ENCODE peak calls at places on chromosome 19, in six cellular contexts. Q, K, R, V, P and X are unnamed samples.

GRCh38 chr19:3494051-3494450 is 6.4 kb downstream of the DOHH start:
- DNase-seq in Q (no peak), K (no peak), R (no peak), V (no peak), P (no peak), X (peak)

GRCh38 chr19:39828015-39828633 is 5.8 kb downstream of the DYRK1B start:
- DNase-seq in Q (no peak), K (no peak), R (no peak), V (no peak), P (no peak), X (no peak)

GRCh38 chr19:16888629-16889371 is at the start of gene F2RL3:
- DNase-seq in Q (no peak), K (no peak), R (peak), V (peak), P (no peak), X (peak)

GRCh38 chr19:38649305-38650179 is 2.1 kb downstream of the ACTN4 start:
- DNase-seq in Q (peak), K (no peak), R (no peak), V (no peak), P (no peak), X (no peak)

GRCh38 chr19:51531349-51532315 is at the start of gene SIGLEC6:
- DNase-seq in Q (no peak), K (no peak), R (peak), V (no peak), P (no peak), X (peak)

GRCh38 chr19:45682908-45683307 is 8.8 kb downstream of the SNRPD2 start:
- DNase-seq in Q (no peak), K (no peak), R (no peak), V (no peak), P (no peak), X (no peak)

GRCh38 chr19:35986664-35987570 is 8.1 kb upstream of the SDHAF1 start:
- DNase-seq in Q (no peak), K (no peak), R (peak), V (no peak), P (peak), X (peak)

GRCh38 chr19:53915000-53915399 is 5.9 kb downstream of the CACNG7 start:
- DNase-seq in Q (no peak), K (no peak), R (no peak), V (no peak), P (no peak), X (no peak)

GRCh38 chr19:48568345-48568886 is 16.4 kb downstream of the SULT2B1 start:
- DNase-seq in Q (peak), K (no peak), R (no peak), V (peak), P (peak), X (no peak)

GRCh38 chr19:49691243-49692101 is 556 bp downstream of the CPT1C start:
- DNase-seq in Q (no peak), K (peak), R (peak), V (peak), P (peak), X (peak)

GRCh38 chr19:40147338-40147692 is 43.9 kb upstream of the MAP3K10 start:
- DNase-seq in Q (no peak), K (no peak), R (no peak), V (no peak), P (no peak), X (no peak)

GRCh38 chr19:16315825-16316505 is 8.7 kb upstream of the KLF2 start:
- DNase-seq in Q (no peak), K (no peak), R (no peak), V (peak), P (peak), X (no peak)

GRCh38 chr19:8335343-8336071 is 7.6 kb downstream of the KANK3 start:
- DNase-seq in Q (no peak), K (no peak), R (peak), V (no peak), P (no peak), X (peak)

GRCh38 chr19:38596057-38596981 is 21.4 kb downstream of the MAP4K1 start:
- DNase-seq in Q (no peak), K (peak), R (no peak), V (peak), P (peak), X (no peak)

GRCh38 chr19:2458054-2458453 is 1.3 kb upstream of the LMNB2 start:
- DNase-seq in Q (no peak), K (no peak), R (no peak), V (no peak), P (no peak), X (no peak)

GRCh38 chr19:17579523-17580244 is 24.2 kb downstream of the COLGALT1 start:
- DNase-seq in Q (no peak), K (peak), R (peak), V (peak), P (peak), X (peak)

GRCh38 chr19:49017041-49017665 is at the start of gene LHB:
- DNase-seq in Q (no peak), K (no peak), R (no peak), V (no peak), P (no peak), X (no peak)

GRCh38 chr19:44951179-44952159 is 3.7 kb upstream of the CLPTM1 start:
- DNase-seq in Q (peak), K (peak), R (peak), V (peak), P (peak), X (peak)

GRCh38 chr19:3304871-3305423 is 61.4 kb upstream of the NFIC start:
- DNase-seq in Q (peak), K (peak), R (peak), V (peak), P (peak), X (peak)

GRCh38 chr19:29404951-29405727 is 120.7 kb upstream of the VSTM2B start:
- DNase-seq in Q (no peak), K (peak), R (no peak), V (no peak), P (no peak), X (no peak)

GRCh38 chr19:39212377-39212742 is 8.3 kb upstream of the SYCN start:
- DNase-seq in Q (no peak), K (peak), R (no peak), V (peak), P (peak), X (peak)

GRCh38 chr19:48696353-48697010 is 711 bp downstream of the FUT2 start:
- DNase-seq in Q (no peak), K (no peak), R (no peak), V (no peak), P (peak), X (no peak)

GRCh38 chr19:39299404-39299803 is 3.2 kb downstream of the IFNL1 start:
- DNase-seq in Q (no peak), K (no peak), R (no peak), V (no peak), P (no peak), X (no peak)

GRCh38 chr19:16457195-16457953 is 14.4 kb downstream of the EPS15L1 start:
- DNase-seq in Q (no peak), K (peak), R (peak), V (peak), P (peak), X (no peak)

GRCh38 chr19:49104229-49104864 is 9.8 kb upstream of the LIN7B start:
- DNase-seq in Q (no peak), K (no peak), R (no peak), V (no peak), P (no peak), X (no peak)

GRCh38 chr19:40609561-40610395 is 8.6 kb downstream of the LTBP4 start:
- DNase-seq in Q (peak), K (peak), R (peak), V (peak), P (peak), X (peak)

GRCh38 chr19:3398900-3399278 is 32.5 kb downstream of the NFIC start:
- DNase-seq in Q (no peak), K (no peak), R (no peak), V (no peak), P (no peak), X (no peak)

GRCh38 chr19:28170066-28170465 is 1042.9 kb downstream of the UQCRFS1 start:
- DNase-seq in Q (no peak), K (no peak), R (no peak), V (no peak), P (no peak), X (no peak)

GRCh38 chr19:5718579-5719273 is 1.2 kb downstream of the LONP1 start:
- DNase-seq in Q (no peak), K (no peak), R (peak), V (peak), P (peak), X (peak)

DNA sequence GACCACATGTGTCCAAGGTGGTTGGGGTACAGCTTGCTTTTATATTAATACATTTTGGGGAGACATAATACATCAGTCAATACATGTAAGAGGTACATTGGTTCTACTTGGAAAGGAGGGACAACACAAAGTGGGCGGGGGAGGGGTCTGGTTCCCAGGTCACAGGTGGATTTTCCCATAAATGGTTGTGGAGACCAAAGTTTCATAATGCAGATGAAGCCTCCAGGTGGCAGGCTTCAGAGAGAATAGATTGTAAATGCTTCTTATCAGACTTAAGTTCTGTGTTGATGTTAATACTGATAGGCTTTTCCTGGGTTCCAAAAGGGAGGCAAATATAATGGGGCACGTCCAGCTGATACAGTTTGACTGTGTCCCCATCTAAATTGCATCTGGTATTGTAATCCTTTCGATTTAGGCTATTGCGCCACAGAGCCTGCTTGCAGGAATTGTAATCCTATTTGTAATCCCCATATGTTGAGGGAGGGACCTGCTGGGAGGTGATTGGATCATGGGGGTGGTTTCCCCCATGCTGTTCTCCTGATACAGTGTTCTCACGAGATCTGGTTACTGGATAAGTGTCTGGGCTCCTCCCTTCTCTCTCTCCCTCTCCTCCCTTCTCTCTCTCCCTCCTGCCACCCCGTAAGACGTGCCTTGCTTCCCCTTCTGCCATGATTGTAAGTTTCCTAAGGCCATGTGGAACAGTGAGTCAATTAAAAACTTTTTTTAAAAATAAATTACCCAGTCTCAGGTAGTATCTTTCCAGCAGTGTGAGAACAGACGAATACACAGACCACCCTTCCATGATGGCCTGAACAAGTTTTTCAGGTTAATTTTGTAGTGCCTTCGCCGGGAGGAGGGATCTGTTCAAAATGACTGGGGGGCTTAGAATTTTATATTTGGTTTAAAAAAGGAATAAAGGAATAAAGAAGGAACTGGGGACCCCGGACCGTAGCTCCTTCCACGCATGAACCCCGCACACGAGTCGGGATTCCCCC is 44.9 kb downstream of the ZNF823 start:
- DNase-seq in Q (no peak), K (no peak), R (no peak), V (peak), P (peak), X (no peak)
- TF ChIP-seq CTCF in Q (no peak), K (no peak), R (no peak), V (no peak), P (no peak), X (no peak)

DNA sequence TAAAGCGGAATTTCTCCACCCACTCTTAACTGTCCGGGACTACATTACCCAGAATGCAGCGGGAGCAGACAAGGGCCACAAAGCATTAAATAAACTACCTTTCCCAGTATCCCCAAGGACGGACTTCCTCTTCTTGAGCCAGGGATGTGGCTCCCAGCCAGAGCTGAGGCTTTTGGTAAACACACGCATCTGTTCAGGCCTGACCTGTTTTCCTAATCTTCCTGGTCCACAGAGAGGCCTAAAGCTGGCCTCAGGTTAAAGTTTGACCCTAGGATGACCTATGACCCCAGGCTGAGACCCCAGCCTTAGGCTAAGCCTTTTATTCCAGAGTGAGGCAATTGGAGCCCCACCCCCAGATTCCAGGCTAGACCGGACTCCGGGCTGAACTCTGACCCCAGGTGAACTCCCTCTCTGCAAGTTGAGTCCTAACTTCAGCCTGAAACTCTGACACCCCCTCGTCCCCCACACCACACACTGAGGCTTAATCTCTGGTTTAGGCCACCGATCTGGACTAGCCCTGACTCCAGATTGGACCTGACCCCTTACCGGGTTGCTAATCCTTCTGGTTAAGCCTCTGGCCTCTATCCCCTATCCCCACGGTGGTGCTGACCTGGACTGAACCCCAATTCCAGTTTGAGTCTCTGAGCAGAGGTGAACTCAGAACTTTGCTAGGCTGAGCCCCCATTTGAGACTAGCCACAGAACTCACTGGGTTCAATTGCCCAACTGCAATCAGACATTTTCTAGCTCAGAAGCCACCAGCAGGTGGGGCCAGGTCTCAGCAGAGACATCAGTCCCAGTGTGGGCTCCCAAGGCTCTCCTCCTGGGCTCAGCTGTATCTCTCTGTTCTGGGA is 719 bp upstream of the GPR108 start:
- DNase-seq in Q (peak), K (peak), R (peak), V (peak), P (peak), X (peak)
- TF ChIP-seq CTCF in Q (peak), K (peak), R (peak), V (peak), P (peak), X (peak)

DNA sequence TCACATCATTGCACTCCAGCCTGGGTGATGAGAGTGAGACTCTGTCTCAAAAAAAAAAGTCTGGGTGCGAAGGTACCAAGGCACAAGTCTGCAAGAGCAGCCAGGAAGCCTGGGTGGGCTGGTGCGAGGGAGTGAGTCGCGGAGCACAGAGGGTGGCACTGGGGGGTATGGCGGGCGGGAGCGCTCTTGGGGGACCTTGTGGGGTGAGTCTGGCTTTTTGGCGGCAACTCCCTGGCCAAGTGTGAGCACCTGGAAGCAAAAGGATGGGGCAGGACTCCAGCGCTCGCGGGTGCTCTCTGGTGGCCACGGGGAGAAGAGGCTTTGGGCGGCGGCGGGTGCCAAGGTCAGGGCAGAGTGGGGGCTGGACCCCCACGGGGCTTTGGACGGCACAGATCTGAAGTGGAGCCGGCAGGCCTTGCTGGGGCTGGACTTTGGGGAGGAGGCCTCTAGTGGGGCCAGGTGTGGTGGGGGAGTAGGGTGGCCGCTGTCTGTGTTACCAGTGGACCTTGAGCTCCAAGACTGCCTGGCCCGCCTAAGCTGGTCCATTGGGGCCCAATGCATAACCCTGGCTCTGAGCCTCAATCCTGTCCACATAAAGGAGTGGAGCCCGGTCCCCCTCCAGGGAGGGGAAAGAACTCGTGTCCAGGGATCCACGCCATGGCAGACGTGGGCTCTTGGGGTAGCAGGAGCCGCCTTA is 1.6 kb downstream of the P2RY11 start:
- DNase-seq in Q (no peak), K (peak), R (peak), V (peak), P (peak), X (peak)
- TF ChIP-seq CTCF in Q (peak), K (peak), R (peak), V (peak), P (peak), X (peak)

DNA sequence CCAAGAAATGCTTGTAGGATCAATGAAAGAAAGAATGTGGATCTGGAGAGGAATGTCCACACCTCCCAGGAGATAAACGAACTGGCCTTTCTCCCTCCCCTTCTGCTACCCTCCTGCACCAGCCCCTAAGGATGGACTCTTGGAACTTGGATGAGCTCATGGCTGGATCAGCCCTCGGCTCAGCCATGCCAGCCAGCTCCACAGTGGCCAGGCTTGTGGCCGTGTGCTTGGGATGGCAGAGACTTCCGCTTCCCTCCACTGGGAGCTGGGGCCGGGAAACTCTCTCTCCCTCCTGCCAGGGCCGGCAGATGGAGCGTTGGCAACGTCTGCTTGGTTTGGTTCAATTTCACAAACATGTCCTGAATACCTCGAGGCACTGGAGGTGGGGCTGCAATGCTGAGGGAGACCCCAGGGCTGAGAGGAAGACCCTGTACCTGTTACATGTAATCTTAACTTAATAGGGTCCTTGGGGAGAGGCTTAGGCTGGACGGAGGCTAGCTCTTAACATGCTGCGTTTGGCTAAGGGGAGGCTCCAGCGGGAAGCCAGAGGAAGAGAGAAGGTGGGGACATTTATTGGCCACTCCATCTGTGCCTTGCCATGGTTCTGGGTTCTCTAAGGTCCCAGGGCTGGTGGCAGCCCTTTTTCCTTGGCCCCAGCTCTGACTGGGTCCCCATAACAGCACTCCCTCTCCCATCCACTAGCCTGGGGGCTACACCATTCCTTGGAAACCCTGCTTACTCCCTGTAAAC is 152.5 kb downstream of the IER2 start:
- DNase-seq in Q (no peak), K (no peak), R (no peak), V (no peak), P (no peak), X (no peak)
- TF ChIP-seq CTCF in Q (no peak), K (no peak), R (no peak), V (peak), P (no peak), X (no peak)

GRCh38 chr19:34596115-34596514 is 80.8 kb downstream of the SCGB2B2 start:
- DNase-seq in Q (no peak), K (no peak), R (no peak), V (no peak), P (no peak), X (no peak)
- TF ChIP-seq CTCF in Q (no peak), K (no peak), R (no peak), V (no peak), P (no peak), X (no peak)

GRCh38 chr19:11295665-11296245 is at the start of gene TSPAN16:
- DNase-seq in Q (no peak), K (no peak), R (no peak), V (no peak), P (no peak), X (no peak)
- TF ChIP-seq CTCF in Q (no peak), K (no peak), R (no peak), V (no peak), P (no peak), X (no peak)

GRCh38 chr19:843180-843835 is 2.5 kb downstream of the PRTN3 start:
- DNase-seq in Q (no peak), K (no peak), R (no peak), V (no peak), P (no peak), X (no peak)
- TF ChIP-seq CTCF in Q (no peak), K (peak), R (no peak), V (no peak), P (no peak), X (no peak)

GRCh38 chr19:41886761-41887710 is 4.1 kb downstream of the ARHGEF1 start:
- DNase-seq in Q (no peak), K (no peak), R (peak), V (no peak), P (peak), X (peak)

GRCh38 chr19:41883463-41883820 is 458 bp downstream of the ARHGEF1 start:
- DNase-seq in Q (no peak), K (no peak), R (no peak), V (no peak), P (no peak), X (no peak)

GRCh38 chr19:41882568-41883462 is at the start of gene ARHGEF1:
- DNase-seq in Q (no peak), K (no peak), R (peak), V (peak), P (peak), X (peak)

GRCh38 chr19:41880329-41880708 is 2.7 kb upstream of the ARHGEF1 start:
- DNase-seq in Q (no peak), K (no peak), R (no peak), V (no peak), P (peak), X (no peak)

GRCh38 chr19:41883821-41884733 is 1.1 kb downstream of the ARHGEF1 start:
- DNase-seq in Q (peak), K (peak), R (peak), V (peak), P (peak), X (peak)
- TF ChIP-seq CTCF in Q (no peak), K (no peak), R (peak), V (peak), P (no peak), X (no peak)